ENCODE peak calls at places on chromosomes 5 and 9, in eight cellular contexts. M is GM19239, P is posterior cingulate gyrus, K is HCT116, T is activated T-helper 1 cell treated with Interleukin-2 at 50 U/mL for 16 hours, E is psoas muscle, H is sciatic nerve, A is fibroblast of the conjunctiva. I is an unnamed sample.

GRCh38 chr5:155008669-155009068 is 4.9 kb upstream of the KIF4B start:
- DNase-seq in M (no peak), P (no peak), K (peak; percentile 12), T (no peak), E (no peak), H (no peak), A (no peak), I (no peak)

GRCh38 chr5:83764101-83764500 is 43.4 kb upstream of the HAPLN1 start:
- DNase-seq in M (no peak), P (no peak), K (no peak), T (no peak), E (no peak), H (no peak), A (no peak), I (no peak)

GRCh38 chr9:73613092-73613701 is 461.5 kb downstream of the ANXA1 start:
- DNase-seq in M (no peak), P (no peak), K (no peak), T (no peak), E (no peak), H (no peak), A (no peak), I (no peak)

GRCh38 chr9:69044226-69045219 is 9.0 kb downstream of the FXN start:
- DNase-seq in M (no peak), P (peak; percentile 65), K (no peak), T (no peak), E (no peak), H (no peak), A (no peak), I (no peak)

GRCh38 chr5:73030995-73031394 is 75.2 kb downstream of the FCHO2 start:
- DNase-seq in M (no peak), P (no peak), K (peak; percentile 66), T (no peak), E (no peak), H (no peak), A (peak; percentile 12), I (no peak)

GRCh38 chr5:45189481-45189880 is 380.7 kb downstream of the MRPS30 start:
- DNase-seq in M (no peak), P (no peak), K (no peak), T (no peak), E (no peak), H (no peak), A (no peak), I (no peak)

GRCh38 chr5:84028093-84028492 is 307.4 kb upstream of the HAPLN1 start:
- DNase-seq in M (no peak), P (no peak), K (no peak), T (no peak), E (no peak), H (no peak), A (no peak), I (no peak)

GRCh38 chr9:95509851-95510529 is 6.8 kb downstream of the PTCH1 start:
- DNase-seq in M (no peak), P (peak; percentile 84), K (no peak), T (no peak), E (peak; percentile 30), H (no peak), A (no peak), I (no peak)

I was measured in GM12892.